ENCODE peak calls at places on chromosome 10, in eight cellular contexts. I is endodermal cell, E is Panc1, H is IMR-90, W is brain microvascular endothelial cell, U is WERI-Rb-1, P is thoracic aorta, M is HCT116. N is an unnamed sample.

GRCh38 chr10:59362184-59362966 is at the start of gene FAM13C:
- DNase-seq in M (no peak), U (peak; percentile 78), W (peak; percentile 46), H (peak; percentile 63), I (peak; percentile 94), E (no peak), P (no peak), N (peak; percentile 59)

GRCh38 chr10:3172081-3172445 is 519 bp downstream of the PITRM1 start:
- DNase-seq in P (no peak), E (peak; percentile 5), W (peak; percentile 67), M (peak; percentile 6), U (no peak), I (no peak), H (peak; percentile 78), N (peak; percentile 28)

GRCh38 chr10:15439381-15439837 is 68.3 kb upstream of the FAM171A1 start:
- DNase-seq in E (no peak), H (peak; percentile 11), P (peak; percentile 51), U (peak; percentile 53), M (no peak), W (peak; percentile 41), I (peak; percentile 78), N (peak; percentile 35)

GRCh38 chr10:78342787-78343186 is 309.1 kb downstream of the RPS24 start:
- DNase-seq in W (no peak), M (no peak), P (no peak), E (no peak), I (peak; percentile 30), U (peak; percentile 47), H (no peak), N (no peak)

GRCh38 chr10:14543048-14543903 is 212.6 kb upstream of the FRMD4A start:
- DNase-seq in E (no peak), P (no peak), H (no peak), W (peak; percentile 43), M (no peak), I (no peak), U (no peak), N (no peak)

GRCh38 chr10:53434413-53434812 is 661.8 kb upstream of the MBL2 start:
- DNase-seq in W (no peak), E (no peak), U (no peak), H (no peak), P (no peak), M (no peak), I (no peak), N (no peak)

GRCh38 chr10:120098242-120098930 is 205.9 kb downstream of the SEC23IP start:
- DNase-seq in U (no peak), I (no peak), W (no peak), E (no peak), M (no peak), H (no peak), P (no peak), N (no peak)

GRCh38 chr10:115063702-115064479 is 29.3 kb upstream of the ATRNL1 start:
- DNase-seq in E (no peak), M (no peak), H (no peak), W (no peak), I (no peak), P (no peak), U (no peak), N (no peak)

GRCh38 chr10:43752682-43753081 is 104.0 kb upstream of the ZNF32 start:
- DNase-seq in W (no peak), I (no peak), U (no peak), E (no peak), H (no peak), P (no peak), M (no peak), N (no peak)

GRCh38 chr10:132137111-132138072 is 49.4 kb upstream of the DPYSL4 start:
- DNase-seq in P (no peak), M (no peak), H (no peak), I (no peak), W (no peak), E (no peak), U (no peak), N (no peak)

GRCh38 chr10:86647773-86648705 is 6.3 kb upstream of the OPN4 start:
- DNase-seq in M (no peak), P (no peak), E (no peak), U (no peak), W (no peak), H (no peak), I (no peak), N (no peak)

GRCh38 chr10:4519691-4520402 is 306.2 kb upstream of the AKR1E2 start:
- DNase-seq in H (peak; percentile 72), I (no peak), P (no peak), W (peak; percentile 42), M (no peak), U (no peak), E (no peak), N (no peak)

GRCh38 chr10:3775671-3776551 is 9.1 kb downstream of the KLF6 start:
- DNase-seq in E (peak; percentile 69), W (peak; percentile 66), I (peak; percentile 90), H (peak; percentile 67), U (peak; percentile 34), P (no peak), M (peak; percentile 55), N (peak; percentile 18)

GRCh38 chr10:26621889-26622681 is 75.4 kb upstream of the PDSS1 start:
- DNase-seq in H (peak; percentile 0), I (peak; percentile 77), M (no peak), W (no peak), U (no peak), P (no peak), E (no peak), N (peak; percentile 37)

GRCh38 chr10:131396108-131397010 is 84.8 kb upstream of the TCERG1L start:
- DNase-seq in P (no peak), I (no peak), H (no peak), U (peak; percentile 31), M (no peak), E (no peak), W (no peak), N (peak; percentile 25)

GRCh38 chr10:79328737-79329504 is 18.3 kb upstream of the PPIF start:
- DNase-seq in M (no peak), H (peak; percentile 70), P (no peak), U (no peak), W (peak; percentile 14), I (no peak), E (no peak), N (no peak)

GRCh38 chr10:14588084-14588937 is 186.4 kb downstream of the FAM107B start:
- DNase-seq in M (no peak), W (peak; percentile 96), I (no peak), P (no peak), U (no peak), E (no peak), H (peak; percentile 100), N (peak; percentile 91)

GRCh38 chr10:103276941-103277712 is at the start of gene INA:
- DNase-seq in P (no peak), U (peak; percentile 92), E (no peak), W (no peak), I (peak; percentile 89), H (peak; percentile 61), M (no peak), N (no peak)
- H3K4me3 ChIP-seq in P (peak within 1 kb of the TSS; percentile 59), U (peak within 1 kb of the TSS; percentile 64), E (no peak within 1 kb of the TSS), W (peak within 1 kb of the TSS; percentile 37), I (peak within 1 kb of the TSS; percentile 72), H (peak within 1 kb of the TSS; percentile 57), M (no peak within 1 kb of the TSS), N (no peak within 1 kb of the TSS)

DNA sequence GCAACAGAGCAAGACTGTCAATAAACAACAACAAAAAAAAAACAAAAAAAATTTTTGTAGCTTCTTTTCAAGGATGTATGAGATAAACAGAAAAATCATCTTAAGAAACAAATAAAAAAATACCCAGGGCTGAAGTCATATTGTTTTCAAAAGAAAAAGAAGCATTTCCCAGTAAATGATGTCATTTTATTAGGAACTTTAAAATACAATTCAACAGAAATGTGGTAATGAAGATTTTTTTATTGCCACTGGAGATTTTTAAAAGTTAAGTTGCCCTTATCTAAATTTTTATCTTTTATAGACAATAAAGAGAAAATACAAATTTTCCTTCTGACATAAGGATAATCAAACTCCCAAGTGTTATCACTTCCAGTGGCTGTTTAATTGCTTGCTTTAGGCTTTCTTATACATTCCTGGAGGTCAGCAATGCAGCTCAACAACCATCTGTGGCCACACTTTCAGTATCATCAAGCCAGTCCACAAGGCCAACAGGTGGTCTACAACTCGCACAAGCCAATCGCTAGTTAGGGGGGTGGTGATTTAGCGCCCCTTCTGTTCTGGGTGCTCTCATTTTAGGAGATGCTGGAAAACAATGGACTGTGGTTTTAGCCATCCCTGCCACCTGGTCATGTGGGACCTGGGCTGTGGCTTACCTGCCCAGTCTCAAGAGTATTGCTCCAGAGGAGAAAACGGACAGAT is 10.8 kb downstream of the SEPHS1 start:
- DNase-seq in U (no peak), W (no peak), I (no peak), E (no peak), P (no peak), M (no peak), H (no peak), N (no peak)
- H3K36me3 ChIP-seq in U (peaks cover 9% of the 10 kb centered on the region), W (peaks cover 19% of the 10 kb centered on the region), I (peaks cover 72% of the 10 kb centered on the region), E (peaks cover 2% of the 10 kb centered on the region), P (peaks cover 16% of the 10 kb centered on the region), M (peaks cover 19% of the 10 kb centered on the region), H (peaks cover 29% of the 10 kb centered on the region), N (peaks cover 56% of the 10 kb centered on the region)

GRCh38 chr10:98295907-98296306 is 27.9 kb upstream of the LOXL4 start:
- DNase-seq in W (no peak), H (peak; percentile 49), E (no peak), P (no peak), M (no peak), I (no peak), U (peak; percentile 61), N (peak; percentile 45)

GRCh38 chr10:98294270-98294627 is 26.3 kb upstream of the LOXL4 start:
- DNase-seq in P (no peak), W (no peak), M (no peak), I (no peak), H (no peak), U (no peak), E (no peak), N (no peak)

GRCh38 chr10:98295401-98295811 is 27.4 kb upstream of the LOXL4 start:
- DNase-seq in I (no peak), P (no peak), U (peak; percentile 70), M (no peak), E (no peak), W (no peak), H (no peak), N (peak; percentile 42)

GRCh38 chr10:98292976-98293375 is 25.0 kb upstream of the LOXL4 start:
- DNase-seq in I (no peak), M (no peak), P (no peak), W (no peak), H (no peak), U (no peak), E (no peak), N (no peak)

GRCh38 chr10:98293550-98294269 is 25.7 kb upstream of the LOXL4 start:
- DNase-seq in W (no peak), H (no peak), I (no peak), M (no peak), U (no peak), P (no peak), E (no peak), N (no peak)
- H3K27me3 ChIP-seq in W (peaks cover 5% of the 10 kb centered on the region), H (peaks cover 36% of the 10 kb centered on the region), I (no peaks in the 10 kb centered on the region), M (peaks cover 42% of the 10 kb centered on the region), U (no peaks in the 10 kb centered on the region), P (no peaks in the 10 kb centered on the region), E (peaks cover 3% of the 10 kb centered on the region), N (no peaks in the 10 kb centered on the region)

GRCh38 chr10:88332526-88333265 is 250.4 kb downstream of the RNLS start:
- DNase-seq in P (no peak), H (no peak), I (no peak), M (no peak), E (no peak), W (no peak), U (no peak), N (no peak)

DNA sequence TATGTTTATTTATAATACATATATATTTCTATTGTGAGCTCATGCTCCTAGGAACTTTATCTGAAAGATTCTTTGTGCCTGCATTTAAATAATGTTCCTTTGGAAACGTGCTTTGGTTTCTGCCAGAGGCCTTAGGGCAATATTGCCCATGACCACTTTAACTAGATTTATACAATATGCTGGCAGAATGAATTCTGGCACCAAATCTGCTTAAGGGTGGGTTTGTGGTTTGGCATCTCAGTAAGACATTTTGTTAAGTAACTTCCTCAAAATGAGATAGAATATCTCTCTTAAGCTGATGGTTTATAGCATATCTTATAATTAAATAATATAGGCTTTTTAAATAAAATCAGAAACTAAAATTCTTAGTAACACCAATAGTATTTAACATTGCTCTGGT is 252.9 kb downstream of the RNLS start:
- DNase-seq in W (no peak), P (no peak), E (no peak), I (no peak), M (no peak), H (no peak), U (no peak), N (peak; percentile 7)
- H3K4me3 ChIP-seq in W (no peak overlapping the region), P (no peak overlapping the region), E (no peak overlapping the region), I (no peak overlapping the region), M (no peak overlapping the region), H (no peak overlapping the region), U (no peak overlapping the region), N (no peak overlapping the region)